ENCODE peak calls at places on chromosomes 16 and 17, in nine cellular contexts. I is stomach, Y is heart right ventricle, G is osteoblast, D is PC-3, P is colonic mucosa, U is uterus, W is mammary epithelial cell, T is adipocyte. E is an unnamed sample.

GRCh38 chr17:68512967-68513474 is 791 bp downstream of the PRKAR1A start:
- DNase-seq in P (peak; percentile 43), U (peak; percentile 22), D (peak; percentile 44), G (peak; percentile 81), I (no peak), W (peak; percentile 44), T (peak; percentile 72), Y (no peak), E (no peak)

GRCh38 chr17:67280279-67280678 is 35.3 kb upstream of the HELZ start:
- DNase-seq in Y (peak; percentile 32), D (no peak), W (peak; percentile 97), I (no peak), P (no peak), G (no peak), U (no peak), T (no peak), E (no peak)

GRCh38 chr16:21560462-21560861 is 38.9 kb upstream of the METTL9 start:
- DNase-seq in W (no peak), D (no peak), Y (no peak), U (no peak), I (peak; percentile 14), G (no peak), T (no peak), P (no peak), E (no peak)

GRCh38 chr17:67452681-67453554 is 75.8 kb downstream of the PITPNC1 start:
- DNase-seq in D (no peak), W (no peak), U (no peak), P (no peak), I (no peak), G (no peak), Y (no peak), T (no peak), E (no peak)

GRCh38 chr17:2819921-2820501 is 23.8 kb downstream of the RAP1GAP2 start:
- DNase-seq in U (no peak), G (no peak), P (no peak), Y (no peak), I (no peak), T (no peak), W (no peak), D (no peak), E (no peak)

GRCh38 chr16:11405331-11406176 is 60.3 kb downstream of the RMI2 start:
- DNase-seq in G (peak; percentile 88), P (peak; percentile 46), W (no peak), D (peak; percentile 52), U (no peak), Y (no peak), I (peak; percentile 48), T (peak; percentile 50), E (peak; percentile 48)

GRCh38 chr17:30263552-30264333 is 28.0 kb downstream of the BLMH start:
- DNase-seq in P (no peak), G (peak; percentile 83), Y (no peak), D (no peak), I (no peak), U (no peak), W (no peak), T (peak; percentile 60), E (no peak)

GRCh38 chr17:36623281-36623680 is 21.9 kb downstream of the MRM1 start:
- DNase-seq in U (no peak), P (no peak), D (no peak), G (no peak), W (no peak), Y (no peak), I (no peak), T (no peak), E (no peak)

GRCh38 chr17:67942810-67943209 is 53.5 kb downstream of the C17orf58 start:
- DNase-seq in U (no peak), I (no peak), D (peak; percentile 75), Y (no peak), T (peak; percentile 7), W (no peak), G (no peak), P (no peak), E (no peak)

GRCh38 chr17:62653831-62654829 is 26.7 kb downstream of the MRC2 start:
- DNase-seq in W (no peak), U (peak; percentile 78), D (no peak), Y (peak; percentile 76), P (peak; percentile 59), I (peak; percentile 38), T (peak; percentile 83), G (peak; percentile 92), E (peak; percentile 46)

GRCh38 chr17:66935717-66936116 is 28.8 kb upstream of the CACNG4 start:
- DNase-seq in I (no peak), W (no peak), D (no peak), T (no peak), P (no peak), Y (no peak), U (no peak), G (no peak), E (no peak)

GRCh38 chr17:51373489-51374194 is 113.3 kb downstream of the UTP18 start:
- DNase-seq in P (no peak), D (no peak), Y (no peak), G (no peak), I (no peak), W (no peak), U (no peak), T (no peak), E (no peak)

GRCh38 chr17:38731526-38732294 is 1.6 kb downstream of the CISD3 start:
- DNase-seq in G (no peak), W (no peak), T (no peak), D (no peak), I (no peak), U (no peak), Y (no peak), P (peak; percentile 77), E (no peak)

DNA sequence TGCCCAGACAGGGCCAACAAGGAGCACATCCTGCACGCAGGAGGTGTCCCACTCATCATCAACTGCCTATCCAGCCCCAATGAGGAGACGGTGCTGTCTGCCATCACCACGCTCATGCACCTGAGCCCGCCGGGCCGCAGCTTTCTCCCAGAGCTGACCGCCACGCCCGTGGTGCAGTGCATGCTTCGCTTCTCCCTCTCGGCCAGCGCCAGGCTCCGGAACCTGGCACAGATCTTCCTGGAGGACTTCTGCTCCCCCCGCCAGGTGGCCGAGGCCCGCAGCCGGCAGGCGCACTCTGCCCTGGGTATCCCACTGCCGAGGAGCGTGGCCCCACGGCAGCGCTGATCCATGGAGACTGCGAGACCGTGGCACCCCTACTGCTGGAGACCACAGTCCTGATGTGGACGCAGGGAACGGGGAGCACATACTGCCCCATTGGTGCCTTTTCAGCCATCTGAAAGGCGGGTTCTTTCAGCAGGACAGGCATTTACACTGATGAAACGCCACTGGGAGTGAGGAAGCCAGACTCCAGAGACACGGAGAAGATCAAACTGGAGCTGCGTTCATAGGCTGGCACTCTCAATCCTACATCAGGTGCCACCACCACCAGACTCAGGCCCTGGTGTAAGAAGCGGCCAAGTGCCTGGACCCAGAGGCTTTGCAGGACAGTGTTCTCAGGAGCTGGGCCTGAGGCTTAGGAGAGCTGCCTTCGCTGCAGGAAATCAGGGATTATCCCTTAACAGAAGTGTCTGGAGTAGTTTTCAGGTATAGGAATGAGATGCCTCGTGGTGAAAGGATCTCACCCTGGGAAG is 2.6 kb downstream of the NT5C start:
- DNase-seq in G (peak; percentile 44), Y (no peak), I (no peak), D (no peak), U (no peak), P (no peak), T (no peak), W (no peak), E (no peak)
- H3K4me1 ChIP-seq in G (peaks cover 7% of the 10 kb centered on the region), Y (peaks cover 27% of the 10 kb centered on the region), I (peaks cover 49% of the 10 kb centered on the region), D (peaks cover 43% of the 10 kb centered on the region), U (peaks cover 8% of the 10 kb centered on the region), P (peaks cover 22% of the 10 kb centered on the region), T (peaks cover 11% of the 10 kb centered on the region), W (peaks cover 30% of the 10 kb centered on the region), E (peaks cover 53% of the 10 kb centered on the region)

GRCh38 chr17:82055023-82055964 is 3.6 kb downstream of the GPS1 start:
- DNase-seq in W (no peak), Y (no peak), T (no peak), U (no peak), G (peak; percentile 77), P (no peak), I (no peak), D (no peak), E (no peak)
- H3K4me1 ChIP-seq in W (peaks cover 20% of the 10 kb centered on the region), Y (peaks cover 28% of the 10 kb centered on the region), T (peaks cover 15% of the 10 kb centered on the region), U (peaks cover 25% of the 10 kb centered on the region), G (peaks cover 12% of the 10 kb centered on the region), P (peaks cover 16% of the 10 kb centered on the region), I (peaks cover 42% of the 10 kb centered on the region), D (peaks cover 8% of the 10 kb centered on the region), E (peaks cover 18% of the 10 kb centered on the region)

GRCh38 chr17:78735832-78736525 is 46.1 kb downstream of the CYTH1 start:
- DNase-seq in T (no peak), Y (no peak), P (peak; percentile 73), I (no peak), G (no peak), U (no peak), D (peak; percentile 91), W (peak; percentile 79), E (no peak)

GRCh38 chr17:78738698-78739097 is 43.4 kb downstream of the CYTH1 start:
- DNase-seq in G (no peak), P (no peak), T (no peak), Y (no peak), D (no peak), W (no peak), I (no peak), U (no peak), E (no peak)

GRCh38 chr17:78738245-78738644 is 43.8 kb downstream of the CYTH1 start:
- DNase-seq in D (no peak), T (no peak), Y (no peak), W (no peak), P (no peak), I (no peak), G (no peak), U (no peak), E (no peak)

GRCh38 chr17:78736526-78737079 is 45.5 kb downstream of the CYTH1 start:
- DNase-seq in P (peak; percentile 94), W (peak; percentile 93), T (no peak), Y (peak; percentile 79), G (no peak), U (peak; percentile 52), I (peak; percentile 94), D (peak; percentile 93), E (peak; percentile 95)

GRCh38 chr17:78737332-78737731 is 44.7 kb downstream of the CYTH1 start:
- DNase-seq in D (peak; percentile 66), U (no peak), W (peak; percentile 73), P (no peak), Y (no peak), G (peak; percentile 83), T (peak; percentile 82), I (no peak), E (no peak)
- H3K4me1 ChIP-seq in D (peaks cover 29% of the 10 kb centered on the region), U (no peaks in the 10 kb centered on the region), W (peaks cover 25% of the 10 kb centered on the region), P (peaks cover 12% of the 10 kb centered on the region), Y (peaks cover 81% of the 10 kb centered on the region), G (peaks cover 21% of the 10 kb centered on the region), T (peaks cover 31% of the 10 kb centered on the region), I (peaks cover 78% of the 10 kb centered on the region), E (peaks cover 34% of the 10 kb centered on the region)

DNA sequence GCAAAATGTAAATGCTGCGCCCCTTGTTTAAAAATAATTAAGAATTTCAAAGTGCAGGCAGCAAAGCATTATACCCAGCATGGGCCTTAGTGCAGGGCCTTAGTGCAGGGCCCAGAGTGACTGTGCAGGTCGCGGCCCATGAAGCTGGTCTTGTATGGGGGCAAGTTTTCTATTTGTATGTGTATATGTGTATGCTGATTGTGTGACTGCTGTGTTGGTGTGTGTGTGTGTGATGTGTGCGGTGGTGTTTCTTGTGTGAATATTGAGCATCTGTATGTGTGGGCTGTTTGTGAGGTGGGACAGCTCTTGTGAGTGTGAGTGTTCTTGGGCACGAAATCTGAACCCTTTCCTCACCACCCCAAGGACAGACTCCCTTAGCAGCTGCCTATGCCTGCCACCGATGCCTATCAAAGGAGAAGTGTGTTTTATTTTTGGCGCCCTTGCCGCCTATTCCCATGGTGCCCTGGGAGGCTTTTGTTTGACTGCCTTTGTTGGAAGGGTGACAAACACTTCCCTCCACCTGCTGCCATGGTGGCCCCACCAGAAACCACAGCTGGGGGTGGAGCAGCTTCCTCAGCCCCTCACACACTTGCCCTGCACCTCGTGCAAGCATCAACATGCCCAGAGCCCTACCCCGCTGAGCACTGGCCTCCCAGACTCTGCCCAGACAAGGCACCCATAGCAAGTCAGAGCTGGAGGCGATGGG is 18.0 kb downstream of the CCR7 start:
- DNase-seq in G (no peak), U (peak; percentile 14), W (peak; percentile 97), T (no peak), D (no peak), I (peak; percentile 19), Y (no peak), P (no peak), E (peak; percentile 7)
- H3K4me1 ChIP-seq in G (peaks cover 48% of the 10 kb centered on the region), U (peaks cover 21% of the 10 kb centered on the region), W (peaks cover 46% of the 10 kb centered on the region), T (peaks cover 60% of the 10 kb centered on the region), D (peaks cover 30% of the 10 kb centered on the region), I (peaks cover 66% of the 10 kb centered on the region), Y (peaks cover 67% of the 10 kb centered on the region), P (no peaks in the 10 kb centered on the region), E (peaks cover 18% of the 10 kb centered on the region)

E was measured in mucosa of descending colon.